ENCODE peak calls at places on chromosomes 7 and 10, in seven cellular contexts. B, I, T, N, C, U and P are unnamed samples. For H3K4me1, the result is how much of the 10 kb centered on the place peaks cover.

GRCh38 chr10:33127622-33128021 is 169.6 kb upstream of the ITGB1 start:
- DNase-seq in T (no peak), U (no peak), B (no peak), N (no peak), C (no peak), I (no peak), P (no peak)

GRCh38 chr10:114391599-114391998 is 12.7 kb downstream of the AFAP1L2 start:
- DNase-seq in N (no peak), B (no peak), I (no peak), C (no peak), U (no peak), T (no peak), P (no peak)

GRCh38 chr7:56105508-56105907 is 768 bp downstream of the CHCHD2 start:
- DNase-seq in T (peak), N (no peak), I (no peak), B (peak), C (peak), U (no peak), P (no peak)

GRCh38 chr10:5654218-5654755 is 12.1 kb downstream of the ASB13 start:
- DNase-seq in B (no peak), U (no peak), C (no peak), N (no peak), I (no peak), T (no peak), P (no peak)

GRCh38 chr7:76505168-76506080 is 4.9 kb upstream of the UPK3B start:
- DNase-seq in B (no peak), T (no peak), C (no peak), U (no peak), I (no peak), N (no peak), P (no peak)

GRCh38 chr10:22825841-22826240 is 102.0 kb upstream of the ARMC3 start:
- DNase-seq in B (no peak), U (no peak), T (no peak), N (peak), I (no peak), C (peak), P (no peak)

GRCh38 chr7:73976761-73977625 is 51.0 kb upstream of the ELN start:
- DNase-seq in T (no peak), N (peak), I (peak), C (no peak), U (no peak), B (no peak), P (peak)

GRCh38 chr10:17454181-17454800 is at the start of gene ST8SIA6:
- DNase-seq in C (no peak), N (peak), B (peak), U (peak), T (no peak), I (peak), P (peak)

GRCh38 chr10:59741583-59741982 is 11.7 kb downstream of the MRLN start:
- DNase-seq in I (no peak), C (no peak), U (no peak), T (no peak), B (no peak), N (no peak), P (no peak)

GRCh38 chr10:16887565-16887964 is 70.3 kb upstream of the RSU1 start:
- DNase-seq in U (no peak), C (no peak), I (no peak), N (no peak), T (no peak), B (no peak), P (no peak)

GRCh38 chr10:62248465-62248864 is 20.2 kb downstream of the RTKN2 start:
- DNase-seq in C (no peak), I (no peak), B (no peak), N (no peak), U (no peak), T (no peak), P (no peak)

GRCh38 chr7:100000239-100000638 is 15.2 kb upstream of the ZKSCAN1 start:
- DNase-seq in B (no peak), C (no peak), I (peak), T (no peak), N (no peak), U (no peak), P (no peak)

GRCh38 chr10:101803511-101803910 is 14.7 kb downstream of the OGA start:
- DNase-seq in N (no peak), I (no peak), U (no peak), B (no peak), C (no peak), T (no peak), P (no peak)

GRCh38 chr7:36967387-36967786 is 243.1 kb upstream of the AOAH start:
- DNase-seq in C (peak), B (peak), U (peak), N (peak), I (peak), T (no peak), P (no peak)

GRCh38 chr7:46811529-46811928 is 770.4 kb downstream of the TNS3 start:
- DNase-seq in T (no peak), C (no peak), B (peak), I (peak), U (no peak), N (peak), P (no peak)

GRCh38 chr7:2734761-2735571 is 47.0 kb downstream of the AMZ1 start:
- DNase-seq in C (no peak), T (no peak), U (peak), I (peak), N (peak), B (no peak), P (no peak)

GRCh38 chr7:18577096-18577771 is 81.7 kb downstream of the HDAC9 start:
- DNase-seq in N (no peak), T (no peak), B (no peak), I (no peak), U (no peak), C (no peak), P (no peak)

GRCh38 chr10:84783386-84783785 is 455.0 kb downstream of the CCSER2 start:
- DNase-seq in C (peak), B (peak), T (peak), U (no peak), N (no peak), I (no peak), P (no peak)

GRCh38 chr10:77560471-77560870 is 77.1 kb downstream of the KCNMA1 start:
- DNase-seq in U (no peak), C (no peak), B (no peak), T (no peak), I (no peak), N (no peak), P (no peak)

GRCh38 chr10:79051766-79052165 is 17.0 kb upstream of the ZMIZ1 start:
- DNase-seq in B (no peak), U (peak), N (peak), I (peak), T (no peak), C (no peak), P (peak)

GRCh38 chr10:23314835-23315239 is 29.8 kb downstream of the C10orf67 start:
- DNase-seq in N (peak), U (peak), T (no peak), I (no peak), C (peak), B (peak), P (no peak)

DNA sequence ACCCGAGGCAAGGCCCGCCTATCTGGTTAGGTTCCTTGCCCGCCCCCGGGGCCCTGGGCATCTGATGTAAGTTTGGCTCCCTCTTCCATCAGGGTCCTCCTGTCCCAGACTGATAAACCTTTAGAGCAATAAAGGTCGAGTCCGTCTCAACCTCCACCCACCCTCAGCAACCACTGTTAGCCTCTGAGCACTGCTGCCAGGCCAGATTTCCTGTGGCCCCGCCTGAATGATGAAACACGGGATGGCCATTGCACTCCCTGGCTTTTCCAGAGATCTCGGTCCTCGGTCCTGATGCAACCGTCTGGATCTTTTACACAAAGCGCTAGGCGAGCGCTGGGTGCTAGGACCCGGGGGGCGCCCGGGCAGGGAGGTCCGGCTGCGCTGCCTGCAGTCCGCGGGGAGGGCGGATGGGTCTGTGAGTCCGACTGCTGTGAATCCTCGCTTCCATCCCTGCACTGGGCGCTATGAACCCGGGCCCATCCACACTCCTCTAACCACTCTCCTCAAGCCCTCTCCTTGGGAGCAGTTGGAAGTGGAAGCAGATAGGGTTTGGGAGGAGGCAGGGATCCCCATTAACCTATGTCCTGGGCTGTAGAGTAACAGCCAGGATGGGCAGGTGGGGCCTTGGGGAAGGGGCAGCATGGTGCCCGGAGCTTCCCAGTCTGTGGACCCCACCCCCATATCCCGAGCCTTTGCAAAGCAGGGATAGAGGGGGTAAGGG is 875 bp upstream of the DDIT4 start:
- DNase-seq in C (peak), U (peak), N (peak), B (peak), I (peak), T (no peak), P (peak)
- TF ChIP-seq CTCF in C (no peak), U (no peak), N (no peak), B (no peak), I (no peak), T (no peak), P (no peak)

DNA sequence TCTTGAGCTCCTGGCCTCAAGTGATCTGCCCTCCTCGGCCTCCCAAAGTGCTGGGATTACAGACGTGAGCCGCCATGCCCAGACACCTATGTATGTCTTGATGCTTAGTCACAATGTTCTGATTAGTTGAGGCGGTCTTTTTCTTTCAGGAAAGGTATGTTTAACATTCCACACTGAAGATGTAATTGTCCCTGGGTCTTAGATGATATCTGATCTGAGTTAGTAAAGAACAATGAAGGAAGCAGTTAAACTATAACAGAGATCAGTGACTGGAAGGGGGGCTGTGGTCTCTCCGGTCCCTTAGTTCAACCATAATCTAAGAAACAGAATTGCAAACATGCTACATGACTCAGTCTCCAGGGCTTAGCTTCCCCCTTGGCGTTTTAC is 31.5 kb upstream of the SH2D4B start:
- DNase-seq in T (no peak), B (peak), N (no peak), I (no peak), U (no peak), C (peak), P (no peak)
- H3K4me1 ChIP-seq in T (under half), B (half or more), N (half or more), I (under half), U (under half), C (half or more), P (half or more)

DNA sequence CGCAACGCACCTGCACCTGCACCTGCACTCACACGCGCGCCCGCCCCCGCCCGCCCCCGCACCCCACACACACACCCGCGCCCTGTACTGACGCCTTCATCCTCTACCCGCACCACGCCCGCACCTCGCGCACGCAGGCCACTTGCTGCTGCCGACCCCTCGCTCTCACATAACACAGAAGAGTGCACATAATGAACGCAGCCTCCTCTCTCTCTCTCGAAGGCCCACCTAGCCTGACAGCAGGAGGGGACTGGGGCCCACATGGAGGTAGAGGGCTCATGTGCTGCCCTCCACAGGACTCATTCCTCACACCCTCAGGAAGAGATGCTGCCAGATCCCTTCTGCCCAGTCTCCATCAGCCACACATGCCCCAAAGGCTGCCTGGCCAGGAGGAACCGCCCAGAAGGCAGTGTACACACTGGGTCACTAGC is 432 bp upstream of the CAMK2B start:
- DNase-seq in N (no peak), U (no peak), B (peak), C (no peak), I (no peak), T (no peak), P (peak)
- TF ChIP-seq CTCF in N (no peak), U (no peak), B (no peak), C (no peak), I (no peak), T (no peak), P (no peak)

DNA sequence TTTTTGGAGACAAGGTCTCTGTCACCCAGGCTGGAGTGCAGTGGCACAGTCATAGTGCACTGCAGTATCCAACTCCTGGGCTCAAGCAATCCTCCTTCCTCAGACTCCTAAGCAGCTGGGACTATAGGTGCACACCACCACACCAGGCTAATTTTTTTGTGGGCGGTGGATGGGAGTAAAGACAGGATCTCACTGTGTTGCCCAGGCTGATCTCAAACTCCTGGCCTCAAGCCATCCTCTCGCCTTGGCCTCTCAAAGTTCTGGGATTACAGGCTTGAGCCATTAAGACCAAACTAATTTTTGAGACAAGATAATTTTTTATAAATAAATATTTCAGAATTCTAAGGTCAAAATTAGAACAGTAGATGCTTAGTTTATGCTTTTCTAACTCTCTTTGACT is 80.8 kb upstream of the CAPZA2 start:
- DNase-seq in T (no peak), B (no peak), I (no peak), C (no peak), N (no peak), U (no peak), P (no peak)
- H3K4me1 ChIP-seq in T (under half), B (half or more), I (under half), C (half or more), N (under half), U (under half), P (under half)

DNA sequence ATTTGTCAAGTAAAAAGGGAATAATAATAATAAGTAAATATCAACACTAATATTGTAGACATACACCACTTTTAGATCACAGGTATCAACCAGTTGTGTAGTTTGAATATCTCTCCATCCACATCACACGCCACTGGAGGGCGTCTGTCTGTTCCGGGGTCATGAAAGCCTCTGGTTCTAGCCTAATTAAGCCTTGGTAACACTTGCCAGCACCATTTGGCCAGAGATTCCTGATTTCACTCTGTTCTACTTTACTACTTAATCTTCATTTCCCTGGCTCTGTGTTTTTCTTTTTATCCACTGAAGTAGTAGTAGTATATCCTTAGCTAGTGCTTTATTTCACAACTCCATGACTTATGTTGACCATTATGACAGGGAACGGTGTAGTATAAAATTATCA is 285.6 kb upstream of the POM121L12 start:
- DNase-seq in C (no peak), U (no peak), B (no peak), I (no peak), T (no peak), N (no peak), P (no peak)
- TF ChIP-seq CTCF in C (no peak), U (no peak), B (no peak), I (no peak), T (peak), N (peak), P (no peak)

GRCh38 chr7:50330254-50330653 is 25.7 kb downstream of the IKZF1 start:
- DNase-seq in N (no peak), U (no peak), T (no peak), B (no peak), I (no peak), C (no peak), P (no peak)

GRCh38 chr7:50333266-50333665 is 28.8 kb downstream of the IKZF1 start:
- DNase-seq in B (no peak), N (no peak), C (no peak), T (no peak), I (no peak), U (no peak), P (no peak)

GRCh38 chr7:50330701-50331100 is 26.2 kb downstream of the IKZF1 start:
- DNase-seq in U (no peak), I (no peak), N (no peak), T (no peak), C (no peak), B (no peak), P (no peak)

GRCh38 chr7:50332241-50333176 is 28.0 kb downstream of the IKZF1 start:
- DNase-seq in C (no peak), U (no peak), I (no peak), T (no peak), B (no peak), N (no peak), P (no peak)

DNA sequence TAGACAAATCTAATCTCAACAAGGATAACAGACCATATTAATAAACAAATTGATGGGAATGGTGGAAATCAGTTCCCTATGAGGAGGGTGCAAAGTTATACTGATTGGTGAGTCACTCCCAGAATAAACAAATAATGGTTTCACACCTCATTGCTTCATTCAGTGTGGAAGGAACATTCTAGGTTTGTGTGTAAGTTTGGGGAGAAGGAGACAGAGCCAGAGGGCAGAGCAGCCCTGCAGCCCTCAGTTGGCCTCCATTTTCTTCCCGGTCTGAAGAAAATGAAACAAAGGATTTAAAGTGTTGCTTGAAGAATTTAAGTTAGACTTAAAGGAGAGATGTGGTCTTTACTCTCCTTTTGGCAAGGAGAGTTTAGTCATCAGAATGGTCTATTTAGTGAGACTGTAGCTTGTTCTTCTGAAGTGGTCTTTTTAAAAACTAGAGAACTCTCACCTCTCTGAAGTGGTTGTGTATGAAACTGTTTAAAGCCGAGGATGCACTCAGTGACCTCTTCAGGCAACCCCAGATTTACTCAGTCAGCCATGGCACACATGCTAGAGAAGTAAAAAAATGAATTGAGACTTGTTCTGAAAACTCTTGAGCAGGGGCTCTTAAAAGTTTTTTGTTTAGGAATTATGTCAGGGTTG is 27.2 kb downstream of the IKZF1 start:
- DNase-seq in U (no peak), C (no peak), T (no peak), I (no peak), B (no peak), N (no peak), P (no peak)
- H3K4me1 ChIP-seq in U (under half), C (under half), T (under half), I (under half), B (under half), N (under half), P (under half)